ENCODE peak calls at places on chromosomes 12 and 14, in six cellular contexts. One of them, this sample, is unnamed.

GRCh38 chr12:76820888-76821482 is 57.1 kb downstream of the ZDHHC17 start:
- DNase-seq in spleen: no peak
- DNase-seq in breast epithelium: no peak
- DNase-seq in K562: peak; percentile 21
- DNase-seq in stomach: no peak
- DNase-seq in endothelial cell of umbilical vein: peak; percentile 11
- DNase-seq in this sample: no peak

GRCh38 chr12:66044731-66045130 is 85.8 kb downstream of the LLPH start:
- DNase-seq in spleen: no peak
- DNase-seq in breast epithelium: no peak
- DNase-seq in K562: no peak
- DNase-seq in stomach: no peak
- DNase-seq in endothelial cell of umbilical vein: no peak
- DNase-seq in this sample: no peak

GRCh38 chr14:33617154-33617553 is 333.7 kb downstream of the EGLN3 start:
- DNase-seq in spleen: no peak
- DNase-seq in breast epithelium: no peak
- DNase-seq in K562: no peak
- DNase-seq in stomach: no peak
- DNase-seq in endothelial cell of umbilical vein: no peak
- DNase-seq in this sample: no peak

GRCh38 chr12:113237748-113238147 is 16.5 kb downstream of the TPCN1 start:
- DNase-seq in spleen: no peak
- DNase-seq in breast epithelium: no peak
- DNase-seq in K562: peak; percentile 41
- DNase-seq in stomach: peak; percentile 8
- DNase-seq in endothelial cell of umbilical vein: peak; percentile 53
- DNase-seq in this sample: no peak

GRCh38 chr14:74401504-74402241 is 24.3 kb downstream of the SYNDIG1L start:
- DNase-seq in spleen: peak; percentile 93
- DNase-seq in breast epithelium: peak; percentile 47
- DNase-seq in K562: peak; percentile 16
- DNase-seq in stomach: peak; percentile 38
- DNase-seq in endothelial cell of umbilical vein: no peak
- DNase-seq in this sample: no peak

GRCh38 chr12:7118914-7119313 is 9.8 kb downstream of the RBP5 start:
- DNase-seq in spleen: no peak
- DNase-seq in breast epithelium: no peak
- DNase-seq in K562: no peak
- DNase-seq in stomach: no peak
- DNase-seq in endothelial cell of umbilical vein: no peak
- DNase-seq in this sample: no peak

GRCh38 chr12:47458273-47458672 is 247.6 kb downstream of the RPAP3 start:
- DNase-seq in spleen: no peak
- DNase-seq in breast epithelium: no peak
- DNase-seq in K562: no peak
- DNase-seq in stomach: no peak
- DNase-seq in endothelial cell of umbilical vein: no peak
- DNase-seq in this sample: no peak

GRCh38 chr12:64608901-64609542 is 1.3 kb upstream of the RASSF3 start:
- DNase-seq in spleen: no peak
- DNase-seq in breast epithelium: no peak
- DNase-seq in K562: peak; percentile 55
- DNase-seq in stomach: no peak
- DNase-seq in endothelial cell of umbilical vein: peak; percentile 80
- DNase-seq in this sample: no peak

GRCh38 chr14:75163677-75164076 is 12.7 kb downstream of the TMED10 start:
- DNase-seq in spleen: no peak
- DNase-seq in breast epithelium: no peak
- DNase-seq in K562: no peak
- DNase-seq in stomach: no peak
- DNase-seq in endothelial cell of umbilical vein: no peak
- DNase-seq in this sample: no peak

GRCh38 chr12:6532927-6533652 is 1.2 kb upstream of the GAPDH start:
- DNase-seq in spleen: peak; percentile 89
- DNase-seq in breast epithelium: peak; percentile 70
- DNase-seq in K562: peak; percentile 25
- DNase-seq in stomach: peak; percentile 65
- DNase-seq in endothelial cell of umbilical vein: no peak
- DNase-seq in this sample: no peak

DNA sequence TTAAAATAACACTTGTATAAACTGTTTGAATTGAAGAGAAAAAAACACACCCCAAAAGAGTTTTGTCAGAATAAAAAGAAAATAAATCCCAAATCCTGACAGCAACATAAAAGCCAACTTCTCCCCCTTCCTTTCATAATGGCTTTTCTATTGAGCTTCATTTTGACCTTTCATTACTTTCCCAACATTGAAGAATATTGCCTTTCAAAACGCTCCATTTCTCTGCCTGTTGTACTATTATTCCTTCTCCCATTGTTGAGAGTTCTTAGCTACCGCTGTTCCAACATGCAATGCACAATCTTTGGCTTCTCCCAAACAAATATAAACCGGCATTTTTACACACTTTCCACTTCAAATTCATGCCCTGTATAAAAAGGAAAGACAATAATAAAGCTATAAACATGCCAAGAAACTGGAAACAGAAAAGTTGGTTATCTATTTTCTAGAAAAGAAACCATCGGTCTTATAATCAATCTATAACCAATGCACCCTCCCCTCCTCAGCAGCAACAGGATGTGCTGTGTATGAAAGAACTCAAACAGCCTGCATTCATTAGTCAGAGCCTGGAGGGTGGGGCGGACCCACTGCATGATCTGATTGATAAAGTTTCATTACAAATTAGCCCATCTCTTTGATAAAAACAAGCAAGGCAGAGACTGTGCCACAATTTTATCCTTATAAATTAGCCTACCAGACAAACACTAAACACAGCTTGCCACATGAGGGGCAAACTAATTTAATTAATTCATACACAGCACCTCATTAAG is 448.3 kb downstream of the BCAT1 start:
- DNase-seq in spleen: no peak
- DNase-seq in breast epithelium: no peak
- DNase-seq in K562: no peak
- DNase-seq in stomach: no peak
- DNase-seq in endothelial cell of umbilical vein: no peak
- DNase-seq in this sample: no peak
- H3K27ac ChIP-seq in spleen: no peak overlapping the region
- H3K27ac ChIP-seq in breast epithelium: no peak overlapping the region
- H3K27ac ChIP-seq in K562: no peak overlapping the region
- H3K27ac ChIP-seq in stomach: peak overlapping the region; percentile 56
- H3K27ac ChIP-seq in endothelial cell of umbilical vein: no peak overlapping the region
- H3K27ac ChIP-seq in this sample: peak overlapping the region; percentile 58

GRCh38 chr12:21650997-21651396 is 6.6 kb downstream of the LDHB start:
- DNase-seq in spleen: no peak
- DNase-seq in breast epithelium: no peak
- DNase-seq in K562: no peak
- DNase-seq in stomach: no peak
- DNase-seq in endothelial cell of umbilical vein: no peak
- DNase-seq in this sample: no peak
- TF ChIP-seq POLR2A in spleen: no peak
- TF ChIP-seq POLR2A in breast epithelium: no peak
- TF ChIP-seq POLR2A in K562: no peak
- TF ChIP-seq POLR2A in stomach: no peak
- TF ChIP-seq POLR2A in endothelial cell of umbilical vein: no peak
- TF ChIP-seq POLR2A in this sample: no peak

GRCh38 chr14:105941226-105942166 is 415.1 kb downstream of the TMEM121 start:
- DNase-seq in spleen: no peak
- DNase-seq in breast epithelium: no peak
- DNase-seq in K562: no peak
- DNase-seq in stomach: no peak
- DNase-seq in endothelial cell of umbilical vein: no peak
- DNase-seq in this sample: peak; percentile 67

GRCh38 chr14:105943973-105944602 is 417.7 kb downstream of the TMEM121 start:
- DNase-seq in spleen: no peak
- DNase-seq in breast epithelium: no peak
- DNase-seq in K562: no peak
- DNase-seq in stomach: no peak
- DNase-seq in endothelial cell of umbilical vein: no peak
- DNase-seq in this sample: no peak

GRCh38 chr14:105945891-105946290 is 419.5 kb downstream of the TMEM121 start:
- DNase-seq in spleen: no peak
- DNase-seq in breast epithelium: no peak
- DNase-seq in K562: no peak
- DNase-seq in stomach: no peak
- DNase-seq in endothelial cell of umbilical vein: no peak
- DNase-seq in this sample: no peak

GRCh38 chr14:105947599-105947998 is 421.2 kb downstream of the TMEM121 start:
- DNase-seq in spleen: no peak
- DNase-seq in breast epithelium: no peak
- DNase-seq in K562: no peak
- DNase-seq in stomach: no peak
- DNase-seq in endothelial cell of umbilical vein: no peak
- DNase-seq in this sample: no peak

DNA sequence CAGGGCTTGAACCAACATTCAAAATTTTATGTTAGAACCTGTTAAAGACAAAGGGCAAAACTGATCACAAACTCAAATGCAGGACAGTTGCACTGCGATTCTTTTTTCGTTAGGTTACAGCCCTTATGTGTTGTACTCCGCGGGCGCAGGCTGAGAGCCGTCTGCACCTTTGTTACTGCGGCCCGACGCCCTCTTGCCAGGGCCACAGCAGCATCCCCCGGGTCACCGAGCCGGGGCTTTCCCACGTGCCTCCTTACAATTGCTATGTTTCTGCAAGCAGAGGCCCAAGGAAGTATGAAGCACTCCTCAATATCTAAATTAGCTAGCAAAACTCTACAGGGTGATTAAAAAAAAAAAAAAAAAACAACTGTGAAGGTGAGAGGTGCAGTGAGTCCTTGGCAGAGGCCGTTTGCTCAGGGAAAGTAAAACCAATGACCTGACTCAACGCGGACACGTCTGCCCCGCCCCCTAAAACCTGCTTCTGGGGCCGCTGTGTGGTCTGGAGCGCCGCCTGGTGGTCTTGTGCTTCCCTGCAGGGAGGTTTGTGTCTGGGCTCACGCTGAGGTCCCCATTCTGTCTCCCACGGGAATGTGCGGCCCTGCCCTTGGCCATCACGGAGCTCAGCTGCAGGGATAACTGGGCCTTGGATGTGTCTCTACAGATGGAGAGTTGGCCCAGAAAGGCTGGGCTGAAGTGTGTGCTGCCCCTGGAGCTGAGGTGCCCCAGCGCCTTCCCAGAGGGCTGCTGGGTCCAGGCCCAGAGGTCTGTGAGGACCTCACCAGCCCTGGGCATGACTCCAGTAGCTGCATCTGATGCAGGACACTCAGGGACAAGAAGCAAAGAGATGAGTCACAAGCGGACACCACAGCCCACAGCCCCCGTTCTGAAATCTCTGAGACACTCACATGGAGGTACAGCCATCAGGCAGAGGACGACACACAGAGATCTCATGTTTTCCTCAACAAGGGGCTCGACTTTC is 418.5 kb downstream of the TMEM121 start:
- DNase-seq in spleen: peak; percentile 89
- DNase-seq in breast epithelium: peak; percentile 40
- DNase-seq in K562: peak; percentile 61
- DNase-seq in stomach: peak; percentile 85
- DNase-seq in endothelial cell of umbilical vein: no peak
- DNase-seq in this sample: no peak
- TF ChIP-seq POLR2AphosphoS5 in spleen: no peak
- TF ChIP-seq POLR2AphosphoS5 in breast epithelium: no peak
- TF ChIP-seq POLR2AphosphoS5 in K562: no peak
- TF ChIP-seq POLR2AphosphoS5 in stomach: no peak
- TF ChIP-seq POLR2AphosphoS5 in endothelial cell of umbilical vein: no peak
- TF ChIP-seq POLR2AphosphoS5 in this sample: no peak

DNA sequence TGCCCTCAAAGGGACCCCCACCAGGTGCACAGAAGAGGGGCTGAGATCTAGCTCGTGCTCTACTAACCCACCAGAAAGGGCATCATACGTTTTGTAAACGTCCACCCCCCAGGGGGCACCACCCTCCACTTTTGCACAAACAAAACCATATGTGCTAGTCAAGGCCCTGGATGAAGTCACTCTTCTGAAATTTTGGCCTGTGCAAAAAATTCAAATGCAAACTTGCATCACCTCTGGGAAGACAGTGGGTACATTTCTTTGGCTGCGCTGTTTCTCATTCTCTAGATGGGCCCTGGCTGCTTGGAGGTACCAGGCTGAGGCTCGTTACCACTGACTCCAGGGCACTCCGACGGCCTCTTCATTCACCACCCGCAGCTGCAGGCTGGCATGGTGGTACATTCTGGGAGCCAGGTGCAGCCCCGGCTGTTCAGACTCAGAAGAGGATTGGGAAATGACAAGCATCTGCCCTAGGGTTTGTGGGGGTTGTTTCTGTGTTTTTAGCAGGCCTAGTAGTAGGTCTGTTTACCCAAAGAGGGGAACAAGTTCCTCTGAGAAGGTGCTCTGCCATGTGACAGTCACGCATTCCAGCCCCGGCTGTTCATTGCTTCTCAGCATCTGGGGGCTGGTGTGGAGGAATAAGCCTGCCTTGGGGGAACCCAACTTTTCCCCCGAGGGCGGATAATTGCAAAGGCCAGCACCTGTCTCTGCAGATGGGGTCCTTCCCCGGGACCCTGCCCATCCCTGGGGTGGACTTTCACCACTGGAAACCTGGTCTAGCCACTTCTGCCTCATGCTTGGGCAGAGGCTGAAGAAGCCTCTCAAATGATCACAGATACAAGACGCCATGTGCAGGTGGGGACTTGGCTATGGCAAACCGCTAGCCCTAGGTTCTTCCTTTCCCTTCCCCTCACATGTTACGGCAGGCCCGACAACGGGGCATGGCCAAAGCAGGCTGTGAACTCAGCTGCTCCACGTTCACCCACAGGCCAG is 147.6 kb downstream of the DPF3 start:
- DNase-seq in spleen: no peak
- DNase-seq in breast epithelium: no peak
- DNase-seq in K562: no peak
- DNase-seq in stomach: peak; percentile 15
- DNase-seq in endothelial cell of umbilical vein: no peak
- DNase-seq in this sample: peak; percentile 90
- H3K27ac ChIP-seq in spleen: no peak overlapping the region
- H3K27ac ChIP-seq in breast epithelium: no peak overlapping the region
- H3K27ac ChIP-seq in K562: no peak overlapping the region
- H3K27ac ChIP-seq in stomach: no peak overlapping the region
- H3K27ac ChIP-seq in endothelial cell of umbilical vein: no peak overlapping the region
- H3K27ac ChIP-seq in this sample: no peak overlapping the region

This sample was measured in vagina.